ENCODE peak calls at places on chromosomes 11 and 22, in ten cellular contexts. One of them, this sample, is unnamed.

GRCh38 chr22:20503816-20504215 is 3.6 kb upstream of the MED15 start:
- DNase-seq in suprapubic skin: no peak
- DNase-seq in activated CD4-positive, alpha-beta T cell treated with anti-CD3 and anti-CD28 coated beads for 36 hours: no peak
- DNase-seq in stromal cell of bone marrow: no peak
- DNase-seq in fibroblast of pulmonary artery: no peak
- DNase-seq in DMS153: no peak
- DNase-seq in hippocampal formation: no peak
- DNase-seq in HEK293T: no peak
- DNase-seq in iPS DF 19.7: no peak
- DNase-seq in activated T-cell treated with anti-CD3 and anti-CD28 coated beads, Interleukin-2, amount 50 U/mL, for 72 hours: no peak
- DNase-seq in this sample: no peak

GRCh38 chr22:48563966-48564330 is 1263.7 kb downstream of the BRD1 start:
- DNase-seq in suprapubic skin: no peak
- DNase-seq in activated CD4-positive, alpha-beta T cell treated with anti-CD3 and anti-CD28 coated beads for 36 hours: no peak
- DNase-seq in stromal cell of bone marrow: no peak
- DNase-seq in fibroblast of pulmonary artery: no peak
- DNase-seq in DMS153: no peak
- DNase-seq in hippocampal formation: no peak
- DNase-seq in HEK293T: no peak
- DNase-seq in iPS DF 19.7: no peak
- DNase-seq in activated T-cell treated with anti-CD3 and anti-CD28 coated beads, Interleukin-2, amount 50 U/mL, for 72 hours: no peak
- DNase-seq in this sample: no peak

GRCh38 chr22:46770726-46771125 is 8.3 kb downstream of the TBC1D22A start:
- DNase-seq in suprapubic skin: peak; percentile 64
- DNase-seq in activated CD4-positive, alpha-beta T cell treated with anti-CD3 and anti-CD28 coated beads for 36 hours: peak; percentile 45
- DNase-seq in stromal cell of bone marrow: no peak
- DNase-seq in fibroblast of pulmonary artery: no peak
- DNase-seq in DMS153: no peak
- DNase-seq in hippocampal formation: no peak
- DNase-seq in HEK293T: no peak
- DNase-seq in iPS DF 19.7: no peak
- DNase-seq in activated T-cell treated with anti-CD3 and anti-CD28 coated beads, Interleukin-2, amount 50 U/mL, for 72 hours: no peak
- DNase-seq in this sample: no peak

GRCh38 chr22:18021431-18021830 is 2.9 kb downstream of the MICAL3 start:
- DNase-seq in suprapubic skin: no peak
- DNase-seq in activated CD4-positive, alpha-beta T cell treated with anti-CD3 and anti-CD28 coated beads for 36 hours: no peak
- DNase-seq in stromal cell of bone marrow: no peak
- DNase-seq in fibroblast of pulmonary artery: no peak
- DNase-seq in DMS153: no peak
- DNase-seq in hippocampal formation: no peak
- DNase-seq in HEK293T: peak; percentile 5
- DNase-seq in iPS DF 19.7: no peak
- DNase-seq in activated T-cell treated with anti-CD3 and anti-CD28 coated beads, Interleukin-2, amount 50 U/mL, for 72 hours: no peak
- DNase-seq in this sample: no peak

GRCh38 chr11:40328890-40329617 is 1130.4 kb downstream of the LRRC4C start:
- DNase-seq in suprapubic skin: no peak
- DNase-seq in activated CD4-positive, alpha-beta T cell treated with anti-CD3 and anti-CD28 coated beads for 36 hours: no peak
- DNase-seq in stromal cell of bone marrow: peak; percentile 97
- DNase-seq in fibroblast of pulmonary artery: peak; percentile 100
- DNase-seq in DMS153: peak; percentile 69
- DNase-seq in hippocampal formation: no peak
- DNase-seq in HEK293T: no peak
- DNase-seq in iPS DF 19.7: no peak
- DNase-seq in activated T-cell treated with anti-CD3 and anti-CD28 coated beads, Interleukin-2, amount 50 U/mL, for 72 hours: no peak
- DNase-seq in this sample: peak; percentile 7

GRCh38 chr11:27312110-27312509 is 50.9 kb downstream of the CCDC34 start:
- DNase-seq in suprapubic skin: no peak
- DNase-seq in activated CD4-positive, alpha-beta T cell treated with anti-CD3 and anti-CD28 coated beads for 36 hours: no peak
- DNase-seq in stromal cell of bone marrow: no peak
- DNase-seq in fibroblast of pulmonary artery: no peak
- DNase-seq in DMS153: no peak
- DNase-seq in hippocampal formation: no peak
- DNase-seq in HEK293T: no peak
- DNase-seq in iPS DF 19.7: no peak
- DNase-seq in activated T-cell treated with anti-CD3 and anti-CD28 coated beads, Interleukin-2, amount 50 U/mL, for 72 hours: no peak
- DNase-seq in this sample: no peak

GRCh38 chr11:9004310-9004945 is 627 bp upstream of the NRIP3 start:
- DNase-seq in suprapubic skin: peak; percentile 73
- DNase-seq in activated CD4-positive, alpha-beta T cell treated with anti-CD3 and anti-CD28 coated beads for 36 hours: peak; percentile 35
- DNase-seq in stromal cell of bone marrow: no peak
- DNase-seq in fibroblast of pulmonary artery: no peak
- DNase-seq in DMS153: no peak
- DNase-seq in hippocampal formation: no peak
- DNase-seq in HEK293T: no peak
- DNase-seq in iPS DF 19.7: no peak
- DNase-seq in activated T-cell treated with anti-CD3 and anti-CD28 coated beads, Interleukin-2, amount 50 U/mL, for 72 hours: peak; percentile 20
- DNase-seq in this sample: peak; percentile 78

GRCh38 chr11:29251738-29252137 is 765.1 kb downstream of the KCNA4 start:
- DNase-seq in suprapubic skin: no peak
- DNase-seq in activated CD4-positive, alpha-beta T cell treated with anti-CD3 and anti-CD28 coated beads for 36 hours: no peak
- DNase-seq in stromal cell of bone marrow: no peak
- DNase-seq in fibroblast of pulmonary artery: no peak
- DNase-seq in DMS153: no peak
- DNase-seq in hippocampal formation: no peak
- DNase-seq in HEK293T: no peak
- DNase-seq in iPS DF 19.7: no peak
- DNase-seq in activated T-cell treated with anti-CD3 and anti-CD28 coated beads, Interleukin-2, amount 50 U/mL, for 72 hours: no peak
- DNase-seq in this sample: no peak

GRCh38 chr11:69052343-69053168 is 3.8 kb downstream of the TPCN2 start:
- DNase-seq in suprapubic skin: no peak
- DNase-seq in activated CD4-positive, alpha-beta T cell treated with anti-CD3 and anti-CD28 coated beads for 36 hours: no peak
- DNase-seq in stromal cell of bone marrow: no peak
- DNase-seq in fibroblast of pulmonary artery: no peak
- DNase-seq in DMS153: no peak
- DNase-seq in hippocampal formation: no peak
- DNase-seq in HEK293T: no peak
- DNase-seq in iPS DF 19.7: no peak
- DNase-seq in activated T-cell treated with anti-CD3 and anti-CD28 coated beads, Interleukin-2, amount 50 U/mL, for 72 hours: no peak
- DNase-seq in this sample: no peak

This sample was measured in iPS-NIHi11.